ENCODE peak calls at places on chromosomes 16 and 17, in six cellular contexts. Y is A673, D is cardiac muscle cell, O is RWPE1, P is colonic mucosa, C is left lung. M is an unnamed sample.

GRCh38 chr16:84504420-84505248 is at the start of gene MEAK7:
- DNase-seq in C (peak; percentile 99), P (peak; percentile 100), D (peak; percentile 99), Y (peak; percentile 99), O (peak; percentile 99), M (peak; percentile 93)

GRCh38 chr16:79077391-79077790 is 523.1 kb downstream of the MAF start:
- DNase-seq in Y (no peak), D (no peak), O (no peak), C (no peak), P (no peak), M (no peak)

GRCh38 chr17:51402881-51403280 is 142.5 kb downstream of the UTP18 start:
- DNase-seq in O (no peak), Y (no peak), P (no peak), D (no peak), C (no peak), M (no peak)

GRCh38 chr16:66651474-66651765 is 45.1 kb downstream of the CMTM4 start:
- DNase-seq in C (no peak), D (peak; percentile 10), O (no peak), Y (no peak), P (no peak), M (no peak)

GRCh38 chr17:18322522-18322921 is 7.4 kb downstream of the SMCR8 start:
- DNase-seq in C (no peak), Y (no peak), D (no peak), P (no peak), O (no peak), M (no peak)

GRCh38 chr17:36602030-36602737 is 801 bp downstream of the MRM1 start:
- DNase-seq in D (peak; percentile 18), Y (no peak), O (no peak), P (peak; percentile 56), C (no peak), M (no peak)

GRCh38 chr17:82152556-82153294 is 54.7 kb upstream of the FASN start:
- DNase-seq in D (no peak), O (no peak), P (no peak), C (peak; percentile 87), Y (no peak), M (no peak)

GRCh38 chr17:29045026-29045425 is 2.1 kb downstream of the PIPOX start:
- DNase-seq in P (no peak), O (no peak), Y (no peak), D (no peak), C (no peak), M (no peak)

GRCh38 chr17:57357830-57358426 is 101.6 kb downstream of the MSI2 start:
- DNase-seq in Y (no peak), C (no peak), D (no peak), P (no peak), O (peak; percentile 48), M (no peak)

GRCh38 chr16:81520560-81521135 is 76.0 kb downstream of the CMIP start:
- DNase-seq in Y (no peak), O (no peak), D (no peak), P (no peak), C (no peak), M (no peak)

GRCh38 chr17:35167046-35167445 is 19.4 kb downstream of the UNC45B start:
- DNase-seq in O (no peak), P (no peak), C (no peak), Y (no peak), D (no peak), M (no peak)

GRCh38 chr17:40309031-40309937 is at the start of gene RARA:
- DNase-seq in Y (no peak), D (peak; percentile 57), C (peak; percentile 83), P (peak; percentile 79), O (no peak), M (peak; percentile 90)

GRCh38 chr17:30095507-30096244 is 20.9 kb upstream of the NSRP1 start:
- DNase-seq in Y (peak; percentile 85), C (no peak), D (peak; percentile 84), O (peak; percentile 64), P (no peak), M (peak; percentile 30)

GRCh38 chr17:12133183-12133582 is 112.5 kb downstream of the MAP2K4 start:
- DNase-seq in Y (no peak), P (no peak), O (no peak), C (no peak), D (peak; percentile 14), M (no peak)

GRCh38 chr17:17205368-17206148 is 575 bp downstream of the PLD6 start:
- DNase-seq in C (peak; percentile 90), D (peak; percentile 27), P (peak; percentile 68), Y (peak; percentile 69), O (peak; percentile 73), M (peak; percentile 51)

GRCh38 chr17:9520649-9521435 is 54.8 kb downstream of the STX8 start:
- DNase-seq in P (no peak), C (no peak), Y (no peak), D (peak; percentile 2), O (no peak), M (no peak)

GRCh38 chr17:75845058-75845711 is 981 bp upstream of the UNC13D start:
- DNase-seq in C (peak; percentile 94), P (peak; percentile 90), O (peak; percentile 70), Y (peak; percentile 77), D (peak; percentile 69), M (peak; percentile 96)

GRCh38 chr16:57900796-57901479 is 70.0 kb downstream of the CNGB1 start:
- DNase-seq in O (no peak), D (no peak), Y (no peak), P (no peak), C (no peak), M (peak; percentile 64)

GRCh38 chr16:79099701-79100100 is 500.8 kb downstream of the MAF start:
- DNase-seq in P (no peak), O (no peak), Y (no peak), C (no peak), D (no peak), M (no peak)

GRCh38 chr17:57604771-57605733 is 140.0 kb downstream of the CCDC182 start:
- DNase-seq in P (peak; percentile 60), O (no peak), C (no peak), Y (peak; percentile 73), D (peak; percentile 68), M (peak; percentile 63)

GRCh38 chr17:6796017-6796886 is 20.2 kb downstream of the FBXO39 start:
- DNase-seq in C (no peak), P (no peak), D (peak; percentile 35), Y (no peak), O (no peak), M (no peak)

GRCh38 chr16:12574721-12575120 is 229.0 kb downstream of the CPPED1 start:
- DNase-seq in P (no peak), C (no peak), O (no peak), Y (no peak), D (no peak), M (no peak)

GRCh38 chr16:81140930-81141780 is 45.0 kb upstream of the GCSH start:
- DNase-seq in C (no peak), P (no peak), Y (no peak), D (no peak), O (no peak), M (peak; percentile 5)

DNA sequence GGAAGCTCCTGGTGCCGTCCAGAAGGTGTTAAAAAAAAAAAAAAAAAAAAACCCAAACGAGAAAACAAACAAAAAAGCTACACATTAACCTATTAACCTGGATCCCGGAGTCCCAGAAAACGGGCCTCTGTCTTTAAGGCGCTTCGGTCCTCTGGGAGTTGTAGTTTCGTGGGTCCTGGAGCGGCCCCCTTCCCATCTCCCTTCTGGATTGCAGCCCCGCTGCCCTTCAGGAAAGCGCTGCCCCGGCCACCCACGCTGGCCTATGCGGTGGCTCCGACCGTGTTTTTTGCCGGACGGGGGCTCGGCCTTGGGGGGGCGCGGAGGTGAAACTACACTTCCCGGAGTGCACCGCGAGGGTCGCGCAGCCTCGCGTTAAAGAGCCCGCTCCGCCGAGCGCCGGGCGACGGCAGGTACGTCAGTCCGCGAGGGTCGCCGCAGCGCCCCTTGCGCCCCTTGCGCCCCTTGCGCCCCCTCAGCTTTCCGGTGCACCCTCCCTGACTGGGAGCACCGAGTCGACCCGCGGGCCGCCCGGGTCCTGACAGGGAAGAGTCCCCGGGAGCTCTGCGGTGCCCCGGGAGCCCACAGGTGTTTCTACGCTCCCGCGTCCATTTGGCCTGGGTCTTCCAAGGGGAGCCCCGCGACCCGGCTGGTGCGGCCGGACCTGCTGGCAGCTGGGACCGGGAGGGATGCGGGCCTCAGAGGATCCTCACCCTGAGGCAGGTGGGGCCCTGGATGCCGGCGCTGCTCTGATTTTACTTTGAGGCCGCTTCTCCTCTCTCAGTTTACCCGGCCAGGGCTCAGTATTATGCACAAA is at the start of gene FCSK:
- DNase-seq in Y (peak; percentile 76), D (peak; percentile 72), P (peak; percentile 67), O (peak; percentile 78), C (peak; percentile 91), M (peak; percentile 84)
- TF ChIP-seq CTCF in Y (peak; percentile 24), D (no peak), P (no peak), O (no peak), C (no peak), M (peak; percentile 25)

GRCh38 chr16:22353933-22354541 is 20.4 kb downstream of the CDR2 start:
- DNase-seq in C (no peak), D (no peak), O (no peak), P (no peak), Y (no peak), M (no peak)
- H3K27ac ChIP-seq in C (no peak overlapping the region), D (no peak overlapping the region), O (no peak overlapping the region), P (peak overlapping the region; percentile 62), Y (peak overlapping the region; percentile 69), M (no peak overlapping the region)

GRCh38 chr17:2094891-2095535 is 40.1 kb downstream of the HIC1 start:
- DNase-seq in D (peak; percentile 79), O (no peak), P (no peak), Y (peak; percentile 52), C (no peak), M (peak; percentile 44)
- TF ChIP-seq CTCF in D (peak; percentile 77), O (no peak), P (peak; percentile 28), Y (peak; percentile 63), C (peak; percentile 18), M (peak; percentile 77)

GRCh38 chr17:50256826-50257573 is 17.3 kb upstream of the TMEM92 start:
- DNase-seq in D (no peak), O (no peak), P (no peak), C (no peak), Y (no peak), M (no peak)
- H3K27ac ChIP-seq in D (no peak overlapping the region), O (no peak overlapping the region), P (no peak overlapping the region), C (no peak overlapping the region), Y (no peak overlapping the region), M (no peak overlapping the region)